ENCODE peak calls at places on chromosomes 2 and 18, in nine cellular contexts. One of them, this sample, is unnamed.

GRCh38 chr2:185618630-185619029 is 120.0 kb upstream of the FSIP2 start:
- DNase-seq in BJ: no peak
- DNase-seq in lung: no peak
- DNase-seq in HepG2: no peak
- DNase-seq in thyroid gland: no peak
- DNase-seq in aorta: no peak
- DNase-seq in HCT116: no peak
- DNase-seq in heart right ventricle: no peak
- DNase-seq in breast epithelium: no peak
- DNase-seq in this sample: no peak

GRCh38 chr2:236571161-236571560 is 1.5 kb downstream of the ACKR3 start:
- DNase-seq in BJ: no peak
- DNase-seq in lung: no peak
- DNase-seq in HepG2: no peak
- DNase-seq in thyroid gland: peak; percentile 71
- DNase-seq in aorta: no peak
- DNase-seq in HCT116: no peak
- DNase-seq in heart right ventricle: no peak
- DNase-seq in breast epithelium: no peak
- DNase-seq in this sample: no peak

GRCh38 chr2:202317080-202317859 is 51.7 kb downstream of the NOP58 start:
- DNase-seq in BJ: peak; percentile 51
- DNase-seq in lung: peak; percentile 71
- DNase-seq in HepG2: no peak
- DNase-seq in thyroid gland: peak; percentile 72
- DNase-seq in aorta: peak; percentile 72
- DNase-seq in HCT116: peak; percentile 15
- DNase-seq in heart right ventricle: peak; percentile 31
- DNase-seq in breast epithelium: peak; percentile 62
- DNase-seq in this sample: peak; percentile 73

GRCh38 chr2:54876764-54877163 is 153.3 kb downstream of the EML6 start:
- DNase-seq in BJ: no peak
- DNase-seq in lung: no peak
- DNase-seq in HepG2: no peak
- DNase-seq in thyroid gland: no peak
- DNase-seq in aorta: no peak
- DNase-seq in HCT116: no peak
- DNase-seq in heart right ventricle: no peak
- DNase-seq in breast epithelium: no peak
- DNase-seq in this sample: no peak

GRCh38 chr2:110107092-110108079 is 8.2 kb downstream of the MALL start:
- DNase-seq in BJ: no peak
- DNase-seq in lung: no peak
- DNase-seq in HepG2: no peak
- DNase-seq in thyroid gland: no peak
- DNase-seq in aorta: no peak
- DNase-seq in HCT116: no peak
- DNase-seq in heart right ventricle: no peak
- DNase-seq in breast epithelium: peak; percentile 16
- DNase-seq in this sample: no peak

GRCh38 chr2:240259924-240260529 is 119.6 kb upstream of the OTOS start:
- DNase-seq in BJ: no peak
- DNase-seq in lung: no peak
- DNase-seq in HepG2: no peak
- DNase-seq in thyroid gland: no peak
- DNase-seq in aorta: peak; percentile 48
- DNase-seq in HCT116: no peak
- DNase-seq in heart right ventricle: no peak
- DNase-seq in breast epithelium: no peak
- DNase-seq in this sample: no peak

GRCh38 chr2:85601771-85602475 is 575 bp downstream of the TMEM150A start:
- DNase-seq in BJ: no peak
- DNase-seq in lung: peak; percentile 73
- DNase-seq in HepG2: peak; percentile 61
- DNase-seq in thyroid gland: peak; percentile 85
- DNase-seq in aorta: peak; percentile 85
- DNase-seq in HCT116: no peak
- DNase-seq in heart right ventricle: peak; percentile 79
- DNase-seq in breast epithelium: peak; percentile 50
- DNase-seq in this sample: peak; percentile 47

GRCh38 chr2:138223321-138223720 is 259.0 kb downstream of the HNMT start:
- DNase-seq in BJ: no peak
- DNase-seq in lung: no peak
- DNase-seq in HepG2: no peak
- DNase-seq in thyroid gland: no peak
- DNase-seq in aorta: no peak
- DNase-seq in HCT116: no peak
- DNase-seq in heart right ventricle: no peak
- DNase-seq in breast epithelium: no peak
- DNase-seq in this sample: peak; percentile 15

GRCh38 chr2:25558262-25558661 is 115.1 kb downstream of the DTNB start:
- DNase-seq in BJ: peak; percentile 39
- DNase-seq in lung: no peak
- DNase-seq in HepG2: no peak
- DNase-seq in thyroid gland: no peak
- DNase-seq in aorta: no peak
- DNase-seq in HCT116: no peak
- DNase-seq in heart right ventricle: no peak
- DNase-seq in breast epithelium: no peak
- DNase-seq in this sample: no peak

GRCh38 chr2:137838255-137839092 is 125.8 kb upstream of the HNMT start:
- DNase-seq in BJ: no peak
- DNase-seq in lung: no peak
- DNase-seq in HepG2: peak; percentile 58
- DNase-seq in thyroid gland: no peak
- DNase-seq in aorta: no peak
- DNase-seq in HCT116: peak; percentile 29
- DNase-seq in heart right ventricle: no peak
- DNase-seq in breast epithelium: no peak
- DNase-seq in this sample: no peak

GRCh38 chr18:57898506-57899124 is 95.5 kb upstream of the ATP8B1 start:
- DNase-seq in BJ: peak; percentile 64
- DNase-seq in lung: no peak
- DNase-seq in HepG2: no peak
- DNase-seq in thyroid gland: no peak
- DNase-seq in aorta: no peak
- DNase-seq in HCT116: no peak
- DNase-seq in heart right ventricle: no peak
- DNase-seq in breast epithelium: no peak
- DNase-seq in this sample: peak; percentile 66

GRCh38 chr2:232085826-232086425 is 124.4 kb downstream of the DIS3L2 start:
- DNase-seq in BJ: no peak
- DNase-seq in lung: no peak
- DNase-seq in HepG2: no peak
- DNase-seq in thyroid gland: no peak
- DNase-seq in aorta: no peak
- DNase-seq in HCT116: no peak
- DNase-seq in heart right ventricle: no peak
- DNase-seq in breast epithelium: no peak
- DNase-seq in this sample: peak; percentile 34

GRCh38 chr18:45764000-45764686 is 40.2 kb downstream of the SLC14A1 start:
- DNase-seq in BJ: no peak
- DNase-seq in lung: no peak
- DNase-seq in HepG2: no peak
- DNase-seq in thyroid gland: no peak
- DNase-seq in aorta: no peak
- DNase-seq in HCT116: no peak
- DNase-seq in heart right ventricle: no peak
- DNase-seq in breast epithelium: no peak
- DNase-seq in this sample: peak; percentile 50

GRCh38 chr2:15965564-15966019 is 25.2 kb downstream of the MYCN start:
- DNase-seq in BJ: no peak
- DNase-seq in lung: no peak
- DNase-seq in HepG2: no peak
- DNase-seq in thyroid gland: no peak
- DNase-seq in aorta: no peak
- DNase-seq in HCT116: no peak
- DNase-seq in heart right ventricle: no peak
- DNase-seq in breast epithelium: no peak
- DNase-seq in this sample: no peak

GRCh38 chr2:100105678-100106054 is 36.7 kb downstream of the AFF3 start:
- DNase-seq in BJ: no peak
- DNase-seq in lung: no peak
- DNase-seq in HepG2: no peak
- DNase-seq in thyroid gland: no peak
- DNase-seq in aorta: no peak
- DNase-seq in HCT116: no peak
- DNase-seq in heart right ventricle: no peak
- DNase-seq in breast epithelium: no peak
- DNase-seq in this sample: no peak

GRCh38 chr2:19349911-19350677 is 8.3 kb downstream of the OSR1 start:
- DNase-seq in BJ: no peak
- DNase-seq in lung: no peak
- DNase-seq in HepG2: peak; percentile 27
- DNase-seq in thyroid gland: peak; percentile 44
- DNase-seq in aorta: peak; percentile 87
- DNase-seq in HCT116: peak; percentile 29
- DNase-seq in heart right ventricle: peak; percentile 76
- DNase-seq in breast epithelium: no peak
- DNase-seq in this sample: peak; percentile 34

GRCh38 chr2:85423525-85423924 is 5.0 kb downstream of the SH2D6 start:
- DNase-seq in BJ: no peak
- DNase-seq in lung: no peak
- DNase-seq in HepG2: no peak
- DNase-seq in thyroid gland: no peak
- DNase-seq in aorta: no peak
- DNase-seq in HCT116: no peak
- DNase-seq in heart right ventricle: no peak
- DNase-seq in breast epithelium: no peak
- DNase-seq in this sample: no peak

GRCh38 chr2:44895061-44895460 is 46.4 kb upstream of the SIX3 start:
- DNase-seq in BJ: no peak
- DNase-seq in lung: no peak
- DNase-seq in HepG2: no peak
- DNase-seq in thyroid gland: no peak
- DNase-seq in aorta: no peak
- DNase-seq in HCT116: no peak
- DNase-seq in heart right ventricle: no peak
- DNase-seq in breast epithelium: no peak
- DNase-seq in this sample: peak; percentile 43

GRCh38 chr2:236088368-236089057 is 79.7 kb downstream of the GBX2 start:
- DNase-seq in BJ: no peak
- DNase-seq in lung: no peak
- DNase-seq in HepG2: peak; percentile 31
- DNase-seq in thyroid gland: no peak
- DNase-seq in aorta: no peak
- DNase-seq in HCT116: no peak
- DNase-seq in heart right ventricle: no peak
- DNase-seq in breast epithelium: no peak
- DNase-seq in this sample: no peak

GRCh38 chr2:199309973-199310372 is 147.8 kb downstream of the SATB2 start:
- DNase-seq in BJ: no peak
- DNase-seq in lung: no peak
- DNase-seq in HepG2: no peak
- DNase-seq in thyroid gland: no peak
- DNase-seq in aorta: no peak
- DNase-seq in HCT116: no peak
- DNase-seq in heart right ventricle: no peak
- DNase-seq in breast epithelium: no peak
- DNase-seq in this sample: no peak
- H3K4me3 ChIP-seq in BJ: no peak overlapping the region
- H3K4me3 ChIP-seq in lung: no peak overlapping the region
- H3K4me3 ChIP-seq in HepG2: no peak overlapping the region
- H3K4me3 ChIP-seq in thyroid gland: no peak overlapping the region
- H3K4me3 ChIP-seq in aorta: no peak overlapping the region
- H3K4me3 ChIP-seq in HCT116: no peak overlapping the region
- H3K4me3 ChIP-seq in heart right ventricle: no peak overlapping the region
- H3K4me3 ChIP-seq in breast epithelium: no peak overlapping the region
- H3K4me3 ChIP-seq in this sample: no peak overlapping the region

DNA sequence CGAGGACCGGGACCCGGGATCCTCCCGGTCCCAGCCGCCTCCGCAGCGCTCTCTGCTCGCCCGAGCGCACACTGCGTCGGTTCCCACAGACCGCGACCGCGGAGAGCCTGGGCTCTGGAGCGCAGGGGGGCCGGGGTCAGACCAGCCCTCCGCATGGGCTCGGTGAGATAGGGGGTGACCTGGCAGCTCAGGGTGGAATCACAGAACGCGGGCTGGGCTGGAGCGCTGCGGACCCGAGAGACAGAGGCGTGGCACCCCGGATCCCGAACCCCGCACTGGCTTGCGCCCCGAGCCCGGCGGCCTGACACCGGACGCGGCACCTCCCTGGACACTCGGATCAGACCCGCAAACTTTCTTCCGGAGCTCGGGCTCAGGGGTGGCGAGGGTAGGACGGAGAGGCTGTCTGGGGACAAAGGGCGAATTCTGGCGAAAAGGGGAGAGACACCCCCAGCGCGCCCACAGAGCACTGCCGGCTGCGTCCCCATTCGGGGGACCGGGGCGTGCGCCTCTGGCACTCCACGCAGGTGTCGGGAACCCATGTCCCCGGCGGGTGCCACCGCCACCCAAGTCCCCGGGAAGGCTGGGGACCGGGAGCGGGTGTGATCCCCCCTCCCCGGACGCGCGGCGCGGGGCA is 582 bp downstream of the DIPK1C start:
- DNase-seq in BJ: no peak
- DNase-seq in lung: no peak
- DNase-seq in HepG2: no peak
- DNase-seq in thyroid gland: no peak
- DNase-seq in aorta: no peak
- DNase-seq in HCT116: no peak
- DNase-seq in heart right ventricle: peak; percentile 31
- DNase-seq in breast epithelium: no peak
- DNase-seq in this sample: no peak
- H3K27me3 ChIP-seq in BJ: peaks cover 23% of the 10 kb centered on the region
- H3K27me3 ChIP-seq in lung: peaks cover 23% of the 10 kb centered on the region
- H3K27me3 ChIP-seq in HepG2: peaks cover 65% of the 10 kb centered on the region
- H3K27me3 ChIP-seq in thyroid gland: peaks cover 4% of the 10 kb centered on the region
- H3K27me3 ChIP-seq in aorta: no peaks in the 10 kb centered on the region
- H3K27me3 ChIP-seq in HCT116: peaks cover 4% of the 10 kb centered on the region
- H3K27me3 ChIP-seq in heart right ventricle: peaks cover 33% of the 10 kb centered on the region
- H3K27me3 ChIP-seq in breast epithelium: peaks cover 3% of the 10 kb centered on the region
- H3K27me3 ChIP-seq in this sample: peaks cover 29% of the 10 kb centered on the region

GRCh38 chr2:178211943-178212342 is 17.6 kb downstream of the OSBPL6 start:
- DNase-seq in BJ: no peak
- DNase-seq in lung: no peak
- DNase-seq in HepG2: no peak
- DNase-seq in thyroid gland: no peak
- DNase-seq in aorta: no peak
- DNase-seq in HCT116: no peak
- DNase-seq in heart right ventricle: no peak
- DNase-seq in breast epithelium: no peak
- DNase-seq in this sample: no peak
- H3K4me3 ChIP-seq in BJ: no peak overlapping the region
- H3K4me3 ChIP-seq in lung: no peak overlapping the region
- H3K4me3 ChIP-seq in HepG2: no peak overlapping the region
- H3K4me3 ChIP-seq in thyroid gland: no peak overlapping the region
- H3K4me3 ChIP-seq in aorta: no peak overlapping the region
- H3K4me3 ChIP-seq in HCT116: no peak overlapping the region
- H3K4me3 ChIP-seq in heart right ventricle: no peak overlapping the region
- H3K4me3 ChIP-seq in breast epithelium: no peak overlapping the region
- H3K4me3 ChIP-seq in this sample: no peak overlapping the region

DNA sequence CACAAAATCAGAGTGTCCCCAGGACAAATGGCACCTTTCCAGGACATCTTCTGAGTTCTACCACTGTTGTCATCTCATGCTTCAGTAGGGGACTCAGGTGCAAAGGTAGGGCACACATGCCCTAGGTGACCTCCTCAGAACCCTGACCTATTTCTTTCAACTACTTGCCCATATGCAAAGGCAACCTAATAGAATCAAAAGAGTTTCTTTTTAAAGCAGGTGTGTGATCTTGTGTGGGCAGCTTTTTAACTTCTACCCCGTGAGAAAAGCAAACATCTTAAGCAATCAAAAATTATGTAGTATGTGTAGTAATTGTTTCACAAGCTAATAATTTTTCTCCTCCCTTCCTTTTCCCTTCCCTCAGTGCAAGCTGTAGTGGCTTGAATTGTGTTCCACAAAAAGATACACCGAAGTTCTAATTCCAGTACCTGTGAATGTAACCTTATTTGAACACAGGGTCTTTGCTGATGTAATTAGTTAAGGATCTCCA is 333.1 kb downstream of the RND3 start:
- DNase-seq in BJ: no peak
- DNase-seq in lung: no peak
- DNase-seq in HepG2: no peak
- DNase-seq in thyroid gland: no peak
- DNase-seq in aorta: no peak
- DNase-seq in HCT116: no peak
- DNase-seq in heart right ventricle: no peak
- DNase-seq in breast epithelium: no peak
- DNase-seq in this sample: no peak
- H3K27me3 ChIP-seq in BJ: no peaks in the 10 kb centered on the region
- H3K27me3 ChIP-seq in lung: no peaks in the 10 kb centered on the region
- H3K27me3 ChIP-seq in HepG2: no peaks in the 10 kb centered on the region
- H3K27me3 ChIP-seq in thyroid gland: no peaks in the 10 kb centered on the region
- H3K27me3 ChIP-seq in aorta: no peaks in the 10 kb centered on the region
- H3K27me3 ChIP-seq in HCT116: no peaks in the 10 kb centered on the region
- H3K27me3 ChIP-seq in heart right ventricle: no peaks in the 10 kb centered on the region
- H3K27me3 ChIP-seq in breast epithelium: no peaks in the 10 kb centered on the region
- H3K27me3 ChIP-seq in this sample: no peaks in the 10 kb centered on the region

This sample was measured in MG63.